ENCODE peak calls at places on chromosomes 5 and 9, in eight cellular contexts. A is right lobe of liver; T is lung; R is ovary; B is GM23248; Y is OCI-LY7; L is cardiac muscle cell; Z is CD8-positive, alpha-beta memory T cell. N is an unnamed sample. For H3K4me1, the result is how much of the 10 kb centered on the place peaks cover.

GRCh38 chr9:136969150-136969549 is 8.2 kb upstream of the PTGDS start:
- DNase-seq in A (no peak), T (no peak), R (no peak), B (no peak), Y (no peak), L (no peak), Z (no peak), N (no peak)

GRCh38 chr9:109556786-109557185 is 58.7 kb upstream of the PTPN3 start:
- DNase-seq in A (no peak), T (no peak), R (no peak), B (no peak), Y (no peak), L (no peak), Z (no peak), N (no peak)

GRCh38 chr9:18587988-18588387 is 114.0 kb downstream of the ADAMTSL1 start:
- DNase-seq in A (no peak), T (no peak), R (no peak), B (peak), Y (no peak), L (no peak), Z (no peak), N (no peak)

GRCh38 chr5:108687599-108688220 is 60.0 kb upstream of the FER start:
- DNase-seq in A (no peak), T (no peak), R (no peak), B (peak), Y (no peak), L (no peak), Z (no peak), N (peak)

GRCh38 chr9:4689687-4690104 is 10.3 kb downstream of the CDC37L1 start:
- DNase-seq in A (no peak), T (no peak), R (no peak), B (peak), Y (no peak), L (no peak), Z (no peak), N (no peak)

GRCh38 chr5:96781031-96781733 is 26.6 kb downstream of the ERAP1 start:
- DNase-seq in A (no peak), T (no peak), R (no peak), B (peak), Y (no peak), L (no peak), Z (no peak), N (peak)

GRCh38 chr5:136814621-136815378 is 449.5 kb upstream of the TRPC7 start:
- DNase-seq in A (no peak), T (no peak), R (no peak), B (peak), Y (no peak), L (no peak), Z (no peak), N (peak)

GRCh38 chr5:36152324-36153298 is 700 bp downstream of the SKP2 start:
- DNase-seq in A (no peak), T (no peak), R (no peak), B (peak), Y (peak), L (peak), Z (no peak), N (peak)

GRCh38 chr5:58933891-58934628 is 351.2 kb downstream of the RAB3C start:
- DNase-seq in A (no peak), T (no peak), R (no peak), B (no peak), Y (no peak), L (no peak), Z (peak), N (no peak)
- H3K4me1 ChIP-seq in A (under half), T (under half), R (under half), B (under half), Y (under half), L (under half), Z (under half), N (under half)

GRCh38 chr9:99820330-99821186 is 1.1 kb upstream of the NR4A3 start:
- DNase-seq in A (peak), T (peak), R (peak), B (peak), Y (peak), L (peak), Z (peak), N (peak)
- H3K4me1 ChIP-seq in A (under half), T (under half), R (under half), B (under half), Y (under half), L (under half), Z (under half), N (under half)

DNA sequence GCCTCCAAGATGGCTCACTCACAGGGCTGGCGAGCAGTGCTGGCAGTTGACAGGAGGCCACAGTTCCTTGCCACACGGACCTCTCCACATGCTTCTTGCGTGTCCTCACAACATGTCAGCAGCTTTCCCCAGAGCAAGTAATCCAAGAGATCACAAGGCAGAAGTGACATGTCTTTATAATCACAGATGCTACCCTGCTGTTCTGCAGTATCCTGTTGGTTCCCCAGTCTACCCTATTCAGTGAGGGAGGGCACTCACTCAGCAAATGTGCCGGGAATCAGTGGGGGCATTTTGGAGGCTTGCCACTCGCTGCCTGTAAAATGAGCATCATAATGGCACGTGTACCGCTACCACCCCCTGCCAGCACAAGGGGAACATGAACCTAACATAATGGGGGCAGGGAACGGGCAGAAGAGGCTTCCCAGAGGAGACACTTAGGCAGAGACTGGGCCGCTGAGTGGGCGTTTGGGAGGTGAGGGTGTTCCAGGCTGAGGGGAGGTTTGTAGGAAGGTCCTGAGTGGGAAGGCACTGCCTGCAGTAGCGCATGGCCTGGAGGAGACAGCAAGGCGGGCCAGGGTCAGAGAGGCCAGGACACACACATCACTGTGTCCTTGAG is 70.1 kb downstream of the EXOSC2 start:
- DNase-seq in A (no peak), T (no peak), R (peak), B (no peak), Y (no peak), L (no peak), Z (no peak), N (no peak)
- H3K4me1 ChIP-seq in A (under half), T (under half), R (under half), B (under half), Y (under half), L (under half), Z (under half), N (half or more)

DNA sequence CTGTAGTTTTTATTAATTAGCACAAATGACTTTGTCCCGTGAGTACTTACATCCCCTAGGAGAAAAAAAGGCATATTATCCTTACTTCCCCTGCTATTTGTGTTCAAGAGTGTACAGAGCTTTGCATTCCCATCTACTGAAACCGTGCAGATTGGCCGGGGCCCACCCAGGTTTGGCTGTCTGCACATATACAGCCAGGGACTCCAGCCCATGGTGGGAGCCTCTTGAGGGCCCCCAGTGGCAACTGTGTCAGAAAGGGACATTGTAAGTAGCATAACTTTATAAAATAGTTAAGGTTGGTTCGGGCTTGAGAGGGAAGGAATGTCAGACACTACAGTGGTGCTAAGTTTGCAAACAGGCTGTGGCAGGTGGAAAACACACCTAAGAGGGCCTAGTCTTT is 24.7 kb downstream of the PHF2 start:
- DNase-seq in A (no peak), T (no peak), R (no peak), B (no peak), Y (no peak), L (no peak), Z (no peak), N (no peak)
- H3K4me1 ChIP-seq in A (under half), T (under half), R (under half), B (under half), Y (under half), L (under half), Z (under half), N (under half)

DNA sequence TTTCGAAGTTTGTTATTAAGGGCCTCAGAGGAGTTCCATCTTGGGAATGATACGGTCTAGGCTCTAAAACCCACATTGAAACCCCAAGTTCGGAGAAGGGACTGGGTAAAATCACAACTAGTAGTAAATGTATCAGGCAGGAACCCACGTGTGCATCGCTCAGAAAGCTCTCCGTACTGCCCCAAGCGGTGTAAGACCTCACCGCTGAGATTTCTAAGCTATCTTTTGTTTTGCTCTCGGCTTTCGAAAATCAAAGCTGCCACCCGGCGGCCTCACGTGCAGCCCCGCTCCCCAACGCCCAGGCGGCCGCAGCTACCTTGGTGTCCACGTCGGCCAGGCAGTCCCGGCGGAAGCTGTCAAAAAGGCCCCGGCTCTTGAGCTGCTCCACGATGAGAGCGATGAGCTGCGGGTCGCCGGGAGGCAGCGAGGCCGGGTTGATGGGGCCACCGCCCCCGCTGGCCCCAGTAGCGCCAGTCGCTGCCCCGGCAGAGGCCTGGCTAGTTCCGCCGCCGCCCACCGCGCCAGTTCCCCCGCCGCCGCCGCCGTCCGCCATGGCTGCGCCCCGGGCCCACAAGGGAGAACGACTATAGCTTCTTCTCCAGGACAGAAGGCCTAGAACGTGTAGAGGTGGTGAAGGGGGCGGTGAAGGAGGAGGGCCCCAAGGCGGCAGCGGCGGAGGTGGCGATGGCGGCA is 420 bp downstream of the BOD1 start:
- DNase-seq in A (peak), T (peak), R (peak), B (peak), Y (peak), L (peak), Z (peak), N (peak)
- H3K4me1 ChIP-seq in A (under half), T (under half), R (under half), B (under half), Y (under half), L (under half), Z (under half), N (under half)